ENCODE peak calls at places on chromosomes 12 and 14, in five cellular contexts. F is NCI-H2171; V is EH; I is stimulated activated CD4-positive, alpha-beta T cell treated with anti-CD3 and anti-CD28 coated beads, TNF-alpha, amount 100 ng/mL, for 24 hours; O is cardiac fibroblast. G is an unnamed sample.

GRCh38 chr14:30525833-30526232 is 33.1 kb upstream of the G2E3 start:
- DNase-seq in O (no peak), V (peak; percentile 46), I (no peak), F (no peak), G (no peak)

GRCh38 chr14:98101323-98101722 is 1170.7 kb downstream of the BCL11B start:
- DNase-seq in F (no peak), V (no peak), I (peak; percentile 8), O (no peak), G (no peak)

GRCh38 chr14:89721991-89722390 is 232.5 kb downstream of the EFCAB11 start:
- DNase-seq in I (no peak), O (no peak), V (no peak), F (no peak), G (no peak)

GRCh38 chr14:68598621-68599447 is 194.0 kb downstream of the ZFP36L1 start:
- DNase-seq in O (peak; percentile 98), F (no peak), V (peak; percentile 88), I (no peak), G (no peak)

GRCh38 chr12:24895612-24896011 is 53.3 kb downstream of the BCAT1 start:
- DNase-seq in O (peak; percentile 47), I (no peak), F (no peak), V (peak; percentile 58), G (no peak)

GRCh38 chr14:104972301-104973211 is 5.6 kb downstream of the AHNAK2 start:
- DNase-seq in F (peak; percentile 66), I (no peak), O (peak; percentile 30), V (peak; percentile 63), G (no peak)

GRCh38 chr14:97602438-97603117 is 805.4 kb downstream of the VRK1 start:
- DNase-seq in I (peak; percentile 8), V (no peak), F (no peak), O (no peak), G (no peak)

GRCh38 chr12:96236221-96236822 is 42.1 kb downstream of the ELK3 start:
- DNase-seq in V (peak; percentile 34), I (no peak), O (peak; percentile 50), F (no peak), G (no peak)

GRCh38 chr12:55728185-55728931 is 451 bp downstream of the CD63 start:
- DNase-seq in F (no peak), V (peak; percentile 76), O (peak; percentile 56), I (no peak), G (no peak)

GRCh38 chr12:89453121-89453520 is 71.5 kb downstream of the GALNT4 start:
- DNase-seq in V (peak; percentile 54), O (no peak), I (no peak), F (no peak), G (no peak)

GRCh38 chr12:52542785-52543318 is 10.1 kb downstream of the KRT71 start:
- DNase-seq in I (no peak), O (no peak), F (no peak), V (no peak), G (no peak)

GRCh38 chr14:31611778-31612433 is 50.7 kb downstream of the NUBPL start:
- DNase-seq in O (no peak), I (no peak), F (no peak), V (no peak), G (no peak)

GRCh38 chr14:29168149-29168548 is 401.6 kb downstream of the FOXG1 start:
- DNase-seq in O (no peak), I (no peak), V (no peak), F (no peak), G (no peak)

GRCh38 chr14:75979071-75979571 is 2.7 kb downstream of the TGFB3 start:
- DNase-seq in F (peak; percentile 59), V (peak; percentile 39), O (peak; percentile 57), I (no peak), G (no peak)

GRCh38 chr12:47222960-47223847 is 143.4 kb upstream of the AMIGO2 start:
- DNase-seq in O (peak; percentile 13), F (no peak), I (no peak), V (no peak), G (no peak)

GRCh38 chr12:42162940-42163339 is 18.3 kb upstream of the GXYLT1 start:
- DNase-seq in I (no peak), V (no peak), O (peak; percentile 53), F (no peak), G (no peak)

GRCh38 chr12:94458882-94459772 is 540 bp downstream of the CEP83 start:
- DNase-seq in I (no peak), O (peak; percentile 50), F (peak; percentile 5), V (peak; percentile 46), G (peak; percentile 2)

GRCh38 chr14:74539503-74539902 is 45.9 kb downstream of the ISCA2 start:
- DNase-seq in I (no peak), O (no peak), F (no peak), V (no peak), G (no peak)

GRCh38 chr12:52147367-52147972 is 44.3 kb downstream of the KRT80 start:
- DNase-seq in F (no peak), I (no peak), V (peak; percentile 100), O (peak; percentile 99), G (no peak)

GRCh38 chr12:124396544-124397398 is 101.9 kb downstream of the RFLNA start:
- DNase-seq in V (no peak), F (peak; percentile 39), I (no peak), O (no peak), G (no peak)

GRCh38 chr14:96090441-96091148 is 51.4 kb downstream of the C14orf132 start:
- DNase-seq in O (peak; percentile 52), I (no peak), V (peak; percentile 78), F (peak; percentile 100), G (no peak)

GRCh38 chr12:15928345-15928744 is 17.2 kb downstream of the DERA start:
- DNase-seq in V (peak; percentile 93), I (no peak), F (no peak), O (peak; percentile 95), G (no peak)